ENCODE peak calls at places on chromosome 7, in five cellular contexts. Z is endodermal cell, I is A549, T is AG09309, K is keratinocyte. A is an unnamed sample.

GRCh38 chr7:132650498-132650897 is 74.2 kb upstream of the PLXNA4 start:
- DNase-seq in K (peak; percentile 46), Z (no peak), I (peak; percentile 15), T (peak; percentile 48), A (no peak)

GRCh38 chr7:158488225-158488889 is 99.3 kb downstream of the PTPRN2 start:
- DNase-seq in T (no peak), K (no peak), Z (no peak), I (no peak), A (no peak)

GRCh38 chr7:130008941-130009847 is 42.0 kb downstream of the ZC3HC1 start:
- DNase-seq in I (peak; percentile 22), K (peak; percentile 58), T (no peak), Z (peak; percentile 55), A (peak; percentile 67)

GRCh38 chr7:33979807-33980355 is 74.5 kb downstream of the BMPER start:
- DNase-seq in T (peak; percentile 93), K (peak; percentile 98), I (peak; percentile 66), Z (no peak), A (no peak)

GRCh38 chr7:11831727-11832495 is at the start of gene THSD7A:
- DNase-seq in T (no peak), I (peak; percentile 46), Z (peak; percentile 87), K (no peak), A (no peak)

GRCh38 chr7:7491044-7491443 is 44.6 kb downstream of the COL28A1 start:
- DNase-seq in T (no peak), K (no peak), Z (no peak), I (no peak), A (no peak)

GRCh38 chr7:155483245-155483644 is 25.3 kb downstream of the EN2 start:
- DNase-seq in K (no peak), I (no peak), Z (no peak), T (no peak), A (no peak)

GRCh38 chr7:143934526-143935340 is at the start of gene OR2F2:
- DNase-seq in K (no peak), T (peak; percentile 11), Z (no peak), I (no peak), A (no peak)

GRCh38 chr7:106927541-106927940 is 62.5 kb downstream of the PIK3CG start:
- DNase-seq in T (no peak), I (no peak), K (no peak), Z (no peak), A (no peak)

GRCh38 chr7:28224172-28224571 is 43.6 kb upstream of the JAZF1 start:
- DNase-seq in K (no peak), T (no peak), I (no peak), Z (no peak), A (no peak)

GRCh38 chr7:28230273-28230672 is 49.7 kb upstream of the JAZF1 start:
- DNase-seq in Z (no peak), I (no peak), K (no peak), T (no peak), A (no peak)

GRCh38 chr7:28224675-28225074 is 44.1 kb upstream of the JAZF1 start:
- DNase-seq in Z (no peak), I (no peak), K (no peak), T (no peak), A (no peak)

GRCh38 chr7:28228386-28228785 is 47.8 kb upstream of the JAZF1 start:
- DNase-seq in I (no peak), T (no peak), K (no peak), Z (no peak), A (no peak)

DNA sequence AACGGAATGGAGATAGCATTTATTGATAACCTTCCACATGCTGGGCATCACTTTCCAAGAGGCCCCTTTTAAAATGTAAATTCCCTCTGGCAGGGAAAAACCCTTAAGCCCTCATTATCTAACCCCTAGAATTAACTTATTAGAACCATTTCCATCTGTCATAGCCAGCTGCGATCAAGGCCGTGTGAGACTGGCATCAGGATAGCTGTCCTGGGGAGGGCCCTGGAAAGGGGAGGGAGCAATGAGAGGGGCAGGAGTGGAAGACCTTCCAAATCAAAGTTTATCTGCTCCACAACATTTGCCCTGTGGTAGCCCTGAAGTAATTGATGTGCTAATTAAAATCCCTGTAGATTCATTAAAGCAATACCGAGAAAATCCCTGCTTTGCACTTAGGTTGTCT is 45.0 kb upstream of the JAZF1 start:
- DNase-seq in Z (no peak), T (no peak), I (no peak), K (no peak), A (no peak)
- H3K4me3 ChIP-seq in Z (no peak overlapping the region), T (no peak overlapping the region), I (no peak overlapping the region), K (no peak overlapping the region), A (no peak overlapping the region)

GRCh38 chr7:24005517-24005916 is 278.5 kb upstream of the NPY start:
- DNase-seq in K (no peak), I (no peak), T (no peak), Z (no peak), A (no peak)
- TF ChIP-seq CTCF in K (no peak), I (no peak), T (no peak), Z (peak; percentile 64), A (no peak)

GRCh38 chr7:101386558-101387199 is 24.0 kb downstream of the COL26A1 start:
- DNase-seq in K (no peak), T (no peak), Z (peak; percentile 65), I (peak; percentile 41), A (no peak)
- H3K4me3 ChIP-seq in K (no peak overlapping the region), T (peak overlapping the region; percentile 15), Z (no peak overlapping the region), I (no peak overlapping the region), A (no peak overlapping the region)

GRCh38 chr7:51000956-51001355 is 218.3 kb upstream of the GRB10 start:
- DNase-seq in I (no peak), T (no peak), Z (no peak), K (no peak), A (no peak)
- TF ChIP-seq CTCF in I (no peak), T (no peak), Z (peak; percentile 58), K (peak; percentile 13), A (no peak)

DNA sequence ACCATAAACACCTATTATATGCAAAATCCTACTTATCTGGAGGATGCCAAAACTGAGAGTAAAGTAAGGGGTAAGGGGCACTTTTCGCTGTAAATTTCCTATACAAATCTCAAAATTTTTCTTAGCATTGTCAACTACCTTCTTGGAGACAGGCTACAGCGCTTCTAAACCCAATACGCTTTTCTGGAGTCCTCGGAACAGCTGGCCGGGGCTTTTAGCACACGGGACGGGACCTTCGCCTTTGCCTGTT is 10.4 kb downstream of the TWIST1 start:
- DNase-seq in T (no peak), K (no peak), Z (no peak), I (no peak), A (no peak)
- H3K4me3 ChIP-seq in T (peak overlapping the region; percentile 50), K (no peak overlapping the region), Z (peak overlapping the region; percentile 80), I (no peak overlapping the region), A (no peak overlapping the region)

DNA sequence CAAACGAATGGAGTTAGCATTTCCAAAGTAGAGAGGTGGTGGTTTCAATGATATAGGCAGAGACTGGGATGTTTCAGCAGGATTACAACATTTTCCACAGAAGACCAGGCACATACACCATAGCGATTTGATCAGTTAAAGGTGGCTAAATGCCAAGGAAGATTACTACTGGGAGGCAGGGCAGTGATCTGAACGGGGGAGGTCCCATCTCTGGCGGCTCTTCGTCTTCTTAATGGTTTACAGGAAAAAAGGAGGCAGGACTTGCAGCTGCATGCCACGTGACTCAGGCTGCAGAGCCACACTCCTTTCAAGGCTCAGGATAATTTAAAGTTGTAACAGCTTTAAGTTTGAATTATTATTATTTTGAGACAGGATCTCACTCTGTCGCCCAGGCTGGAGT is 250.5 kb upstream of the GALNT17 start:
- DNase-seq in Z (peak; percentile 48), T (no peak), I (no peak), K (no peak), A (no peak)
- TF ChIP-seq CTCF in Z (no peak), T (no peak), I (no peak), K (no peak), A (no peak)

GRCh38 chr7:4882742-4883351 is 669 bp downstream of the RADIL start:
- DNase-seq in K (no peak), I (peak; percentile 20), Z (peak; percentile 77), T (no peak), A (no peak)

GRCh38 chr7:4879401-4880081 is 4.0 kb downstream of the RADIL start:
- DNase-seq in T (no peak), K (no peak), I (no peak), Z (no peak), A (no peak)

GRCh38 chr7:4883352-4884144 is at the start of gene RADIL:
- DNase-seq in I (peak; percentile 90), T (peak; percentile 38), K (peak; percentile 11), Z (peak; percentile 99), A (peak; percentile 56)

GRCh38 chr7:4880218-4880617 is 3.3 kb downstream of the RADIL start:
- DNase-seq in K (no peak), Z (no peak), T (no peak), I (no peak), A (no peak)

GRCh38 chr7:4882169-4882741 is 1.3 kb downstream of the RADIL start:
- DNase-seq in Z (peak; percentile 85), T (peak; percentile 45), K (no peak), I (no peak), A (no peak)
- H3K4me3 ChIP-seq in Z (peak overlapping the region; percentile 88), T (peak overlapping the region; percentile 45), K (no peak overlapping the region), I (no peak overlapping the region), A (no peak overlapping the region)

DNA sequence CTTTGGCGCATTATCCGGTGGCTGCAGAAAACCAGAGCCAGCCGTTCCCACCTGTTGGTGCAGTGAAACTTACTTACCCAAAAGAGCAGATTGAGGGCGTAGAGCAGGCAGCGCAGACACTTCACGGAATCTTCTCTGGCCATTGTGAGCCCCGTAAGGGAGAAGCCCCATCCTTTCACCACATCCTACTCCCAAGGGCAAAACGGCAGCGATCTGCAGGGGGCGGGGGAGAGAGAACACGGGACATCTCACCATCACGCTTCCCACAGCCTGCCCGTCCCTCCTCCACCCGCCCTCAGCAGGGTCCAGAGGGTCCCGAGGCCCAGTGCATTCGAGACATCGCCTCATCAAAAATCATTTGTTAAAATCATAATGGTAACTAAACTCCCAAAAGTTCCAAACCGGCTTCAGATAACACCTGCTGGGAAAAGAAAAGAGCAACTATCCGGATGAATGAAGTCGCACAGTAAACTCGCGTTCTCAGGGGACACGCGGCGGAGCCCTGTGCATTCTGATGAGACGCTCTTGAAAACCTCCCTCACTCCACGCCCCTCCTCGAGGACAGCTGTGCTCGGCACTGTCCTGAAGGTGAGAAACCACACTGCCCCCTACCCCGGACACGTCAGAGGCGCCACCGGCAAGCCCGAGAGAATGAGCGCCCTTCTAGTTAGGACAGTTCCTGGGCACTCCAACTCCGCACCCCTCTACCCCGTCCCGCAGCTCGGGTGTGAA is 1.2 kb downstream of the TSPAN12 start:
- DNase-seq in I (peak; percentile 29), K (no peak), T (no peak), Z (peak; percentile 89), A (no peak)
- TF ChIP-seq CTCF in I (no peak), K (no peak), T (no peak), Z (no peak), A (no peak)

DNA sequence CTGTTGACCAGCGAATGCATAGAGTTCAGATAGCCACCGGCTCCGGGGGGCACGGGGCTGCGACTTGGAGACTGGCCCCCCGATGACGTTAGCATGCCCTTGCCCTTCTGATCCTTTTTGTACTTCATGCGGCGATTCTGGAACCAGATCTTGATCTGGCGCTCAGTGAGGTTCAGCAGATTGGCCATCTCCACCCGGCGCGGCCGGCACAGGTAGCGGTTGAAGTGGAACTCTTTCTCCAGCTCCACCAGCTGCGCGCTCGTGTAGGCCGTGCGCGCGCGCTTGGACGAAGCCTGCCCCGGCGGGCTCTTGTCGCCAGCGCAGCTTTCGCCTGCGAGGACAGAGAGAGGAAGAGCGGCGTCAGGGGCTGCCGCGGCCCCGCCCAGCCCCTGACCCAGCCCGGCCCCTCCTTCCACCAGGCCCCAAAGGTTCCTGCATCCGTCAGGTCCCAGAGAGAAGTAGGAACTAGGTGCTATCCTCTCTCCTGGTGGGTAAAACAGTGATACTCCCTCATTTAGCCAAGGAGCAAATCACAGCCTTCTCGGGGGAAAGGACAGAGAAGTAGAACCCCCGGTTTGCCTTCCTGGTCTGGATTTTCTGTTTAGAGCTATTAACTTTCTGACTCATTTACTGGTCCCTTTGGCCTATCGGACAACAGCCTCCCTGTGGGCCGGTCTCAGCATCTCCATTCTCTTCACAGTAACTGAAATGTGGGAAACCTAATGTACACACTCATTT is 6.1 kb upstream of the HOXA2 start:
- DNase-seq in K (no peak), I (no peak), T (no peak), Z (peak; percentile 87), A (no peak)
- H3K4me3 ChIP-seq in K (no peak overlapping the region), I (no peak overlapping the region), T (no peak overlapping the region), Z (no peak overlapping the region), A (no peak overlapping the region)

A was measured in LNCaP clone FGC.